ENCODE peak calls at places on chromosome 13, in nine cellular contexts. U is psoas muscle, B is fibroblast of lung, E is hepatocyte, O is upper lobe of right lung, S is heart right ventricle, G is pancreas, D is left lung, W is thoracic aorta. C is an unnamed sample.

GRCh38 chr13:59360108-59360507 is 803.6 kb downstream of the DIAPH3 start:
- DNase-seq in U (no peak), B (no peak), E (no peak), O (no peak), S (no peak), G (no peak), D (no peak), W (no peak), C (no peak)

GRCh38 chr13:50592412-50593145 is 250.9 kb downstream of the DLEU7 start:
- DNase-seq in U (no peak), B (peak; percentile 92), E (no peak), O (no peak), S (no peak), G (no peak), D (no peak), W (no peak), C (no peak)

GRCh38 chr13:26460652-26461051 is 96.8 kb upstream of the WASF3 start:
- DNase-seq in U (peak; percentile 92), B (no peak), E (no peak), O (no peak), S (peak; percentile 91), G (no peak), D (no peak), W (no peak), C (peak; percentile 48)

GRCh38 chr13:95564091-95564490 is 11.6 kb downstream of the CLDN10 start:
- DNase-seq in U (no peak), B (no peak), E (no peak), O (no peak), S (no peak), G (no peak), D (no peak), W (no peak), C (no peak)

GRCh38 chr13:44109986-44110640 is 230.4 kb downstream of the LACC1 start:
- DNase-seq in U (no peak), B (no peak), E (no peak), O (no peak), S (no peak), G (no peak), D (no peak), W (no peak), C (no peak)

GRCh38 chr13:20351279-20352022 is 119.3 kb upstream of the GJB6 start:
- DNase-seq in U (no peak), B (peak; percentile 96), E (no peak), O (no peak), S (no peak), G (no peak), D (no peak), W (no peak), C (no peak)

GRCh38 chr13:50713849-50714248 is 129.6 kb downstream of the DLEU7 start:
- DNase-seq in U (no peak), B (peak; percentile 98), E (no peak), O (no peak), S (no peak), G (no peak), D (no peak), W (no peak), C (no peak)

GRCh38 chr13:23876265-23876664 is 12.9 kb downstream of the MIPEP start:
- DNase-seq in U (no peak), B (no peak), E (peak; percentile 39), O (no peak), S (no peak), G (no peak), D (no peak), W (no peak), C (no peak)

GRCh38 chr13:42814868-42815267 is 33.5 kb downstream of the FAM216B start:
- DNase-seq in U (no peak), B (peak; percentile 88), E (no peak), O (no peak), S (no peak), G (no peak), D (no peak), W (no peak), C (peak; percentile 32)

GRCh38 chr13:32045963-32046785 is 14.6 kb downstream of the FRY start:
- DNase-seq in U (no peak), B (peak; percentile 54), E (peak; percentile 56), O (no peak), S (no peak), G (no peak), D (no peak), W (no peak), C (no peak)

GRCh38 chr13:51494151-51494550 is 41.3 kb upstream of the INTS6 start:
- DNase-seq in U (no peak), B (peak; percentile 76), E (no peak), O (no peak), S (no peak), G (no peak), D (no peak), W (no peak), C (no peak)

GRCh38 chr13:44758595-44759221 is 182.6 kb upstream of the TSC22D1 start:
- DNase-seq in U (no peak), B (peak; percentile 98), E (peak; percentile 58), O (no peak), S (no peak), G (no peak), D (no peak), W (no peak), C (no peak)

GRCh38 chr13:62482351-62482750 is 1066.7 kb upstream of the PCDH20 start:
- DNase-seq in U (no peak), B (peak; percentile 18), E (no peak), O (no peak), S (no peak), G (no peak), D (no peak), W (no peak), C (no peak)

GRCh38 chr13:94548382-94549240 is 47.3 kb downstream of the TGDS start:
- DNase-seq in U (peak; percentile 77), B (peak; percentile 48), E (peak; percentile 78), O (peak; percentile 80), S (peak; percentile 35), G (peak; percentile 60), D (peak; percentile 65), W (peak; percentile 5), C (no peak)

GRCh38 chr13:28459911-28460310 is 35.0 kb downstream of the FLT1 start:
- DNase-seq in U (no peak), B (no peak), E (no peak), O (no peak), S (no peak), G (no peak), D (no peak), W (no peak), C (no peak)

GRCh38 chr13:46345400-46345799 is 41.7 kb downstream of the RUBCNL start:
- DNase-seq in U (no peak), B (peak; percentile 30), E (no peak), O (no peak), S (peak; percentile 12), G (no peak), D (no peak), W (no peak), C (no peak)

GRCh38 chr13:70896136-70896535 is 787.9 kb upstream of the KLHL1 start:
- DNase-seq in U (no peak), B (no peak), E (no peak), O (no peak), S (no peak), G (no peak), D (no peak), W (no peak), C (no peak)

GRCh38 chr13:91133941-91134772 is 213.3 kb upstream of the MIR17HG start:
- DNase-seq in U (no peak), B (peak; percentile 60), E (peak; percentile 69), O (no peak), S (peak; percentile 48), G (no peak), D (no peak), W (no peak), C (peak; percentile 55)

GRCh38 chr13:97121894-97122293 is 100.2 kb upstream of the MBNL2 start:
- DNase-seq in U (no peak), B (peak; percentile 79), E (no peak), O (no peak), S (no peak), G (no peak), D (no peak), W (no peak), C (no peak)

GRCh38 chr13:25237083-25237482 is 50.2 kb downstream of the MTMR6 start:
- DNase-seq in U (no peak), B (no peak), E (no peak), O (no peak), S (no peak), G (no peak), D (no peak), W (no peak), C (no peak)

GRCh38 chr13:25242956-25243355 is 44.3 kb downstream of the MTMR6 start:
- DNase-seq in U (no peak), B (no peak), E (no peak), O (no peak), S (no peak), G (no peak), D (no peak), W (no peak), C (no peak)

GRCh38 chr13:25241007-25241406 is 46.3 kb downstream of the MTMR6 start:
- DNase-seq in U (no peak), B (no peak), E (no peak), O (no peak), S (no peak), G (no peak), D (no peak), W (no peak), C (no peak)
- H3K4me3 ChIP-seq in U (no peak overlapping the region), B (no peak overlapping the region), E (no peak overlapping the region), O (no peak overlapping the region), S (no peak overlapping the region), G (no peak overlapping the region), D (no peak overlapping the region), W (no peak overlapping the region), C (no peak overlapping the region)

GRCh38 chr13:82294226-82294625 is 1588.0 kb downstream of the SLITRK1 start:
- DNase-seq in U (no peak), B (no peak), E (no peak), O (no peak), S (no peak), G (no peak), D (no peak), W (no peak), C (no peak)
- TF ChIP-seq CTCF in U (no peak), B (no peak), E (no peak), O (no peak), S (no peak), G (no peak), D (no peak), W (no peak), C (no peak)

GRCh38 chr13:49497272-49497671 is 1.5 kb downstream of the PHF11 start:
- DNase-seq in U (no peak), B (no peak), E (no peak), O (no peak), S (no peak), G (no peak), D (no peak), W (no peak), C (no peak)
- H3K4me1 ChIP-seq in U (peaks cover 4% of the 10 kb centered on the region), B (peaks cover 22% of the 10 kb centered on the region), E (peaks cover 3% of the 10 kb centered on the region), O (peaks cover 9% of the 10 kb centered on the region), S (peaks cover 8% of the 10 kb centered on the region), G (no peaks in the 10 kb centered on the region), D (peaks cover 6% of the 10 kb centered on the region), W (peaks cover 24% of the 10 kb centered on the region), C (no peaks in the 10 kb centered on the region)

DNA sequence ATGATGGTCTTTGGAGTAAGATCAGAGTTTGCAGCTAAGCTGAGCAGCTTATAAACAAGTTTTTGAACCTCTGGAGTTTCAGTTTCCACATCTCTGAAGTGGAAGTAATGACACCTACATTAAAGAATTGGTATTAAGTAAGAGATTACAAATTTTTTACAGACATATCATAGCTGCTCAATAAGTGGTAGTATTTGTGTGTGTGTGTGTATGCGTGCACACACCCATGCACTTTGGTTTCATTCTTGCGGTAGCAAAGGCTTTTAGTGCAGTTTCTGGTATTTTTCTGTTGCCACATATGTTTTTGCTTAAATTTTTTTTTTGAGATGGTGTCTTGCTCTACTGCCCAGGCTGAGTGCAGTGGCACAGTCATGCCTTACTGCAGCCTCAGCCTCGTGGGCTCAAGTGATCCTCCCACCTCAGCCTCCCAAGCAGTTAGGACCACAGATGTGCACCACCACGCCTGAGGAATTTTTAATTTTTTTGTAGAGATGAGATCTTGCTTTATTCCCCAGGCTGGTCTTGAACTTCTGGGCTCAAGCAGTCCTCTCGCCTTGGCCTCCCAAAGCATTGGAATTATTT is 4.5 kb downstream of the NAA16 start:
- DNase-seq in U (no peak), B (peak; percentile 28), E (no peak), O (no peak), S (no peak), G (no peak), D (no peak), W (no peak), C (no peak)
- H3K4me3 ChIP-seq in U (no peak overlapping the region), B (no peak overlapping the region), E (no peak overlapping the region), O (no peak overlapping the region), S (no peak overlapping the region), G (no peak overlapping the region), D (no peak overlapping the region), W (no peak overlapping the region), C (no peak overlapping the region)